ENCODE peak calls at places on chromosome 3, in six cellular contexts. One of them, this sample, is unnamed.

GRCh38 chr3:29538610-29538958 is 257.7 kb downstream of the RBMS3 start:
- DNase-seq in HepG2: no peak
- DNase-seq in spleen: no peak
- DNase-seq in uterus: no peak
- DNase-seq in adrenal gland: no peak
- DNase-seq in A549: no peak
- DNase-seq in this sample: no peak

GRCh38 chr3:55407426-55407820 is 79.7 kb downstream of the WNT5A start:
- DNase-seq in HepG2: no peak
- DNase-seq in spleen: no peak
- DNase-seq in uterus: no peak
- DNase-seq in adrenal gland: no peak
- DNase-seq in A549: no peak
- DNase-seq in this sample: no peak

GRCh38 chr3:176078916-176079315 is 1118.4 kb downstream of the TBL1XR1 start:
- DNase-seq in HepG2: no peak
- DNase-seq in spleen: no peak
- DNase-seq in uterus: no peak
- DNase-seq in adrenal gland: no peak
- DNase-seq in A549: no peak
- DNase-seq in this sample: no peak

GRCh38 chr3:128497305-128498126 is 4.5 kb upstream of the GATA2 start:
- DNase-seq in HepG2: no peak
- DNase-seq in spleen: peak
- DNase-seq in uterus: peak
- DNase-seq in adrenal gland: peak
- DNase-seq in A549: peak
- DNase-seq in this sample: peak

GRCh38 chr3:94285874-94286273 is 223.0 kb downstream of the NSUN3 start:
- DNase-seq in HepG2: no peak
- DNase-seq in spleen: no peak
- DNase-seq in uterus: no peak
- DNase-seq in adrenal gland: no peak
- DNase-seq in A549: no peak
- DNase-seq in this sample: peak

GRCh38 chr3:193605876-193606275 is 12.9 kb downstream of the OPA1 start:
- DNase-seq in HepG2: peak
- DNase-seq in spleen: no peak
- DNase-seq in uterus: no peak
- DNase-seq in adrenal gland: peak
- DNase-seq in A549: peak
- DNase-seq in this sample: peak

GRCh38 chr3:33920511-33920910 is 122.1 kb downstream of the PDCD6IP start:
- DNase-seq in HepG2: no peak
- DNase-seq in spleen: no peak
- DNase-seq in uterus: no peak
- DNase-seq in adrenal gland: no peak
- DNase-seq in A549: no peak
- DNase-seq in this sample: no peak

GRCh38 chr3:127457094-127457475 is 133.4 kb downstream of the TPRA1 start:
- DNase-seq in HepG2: no peak
- DNase-seq in spleen: peak
- DNase-seq in uterus: no peak
- DNase-seq in adrenal gland: no peak
- DNase-seq in A549: no peak
- DNase-seq in this sample: no peak

GRCh38 chr3:38003371-38003816 is 12.8 kb downstream of the VILL start:
- DNase-seq in HepG2: peak
- DNase-seq in spleen: peak
- DNase-seq in uterus: peak
- DNase-seq in adrenal gland: peak
- DNase-seq in A549: peak
- DNase-seq in this sample: peak

GRCh38 chr3:52231502-52232278 is 6.2 kb upstream of the TLR9 start:
- DNase-seq in HepG2: no peak
- DNase-seq in spleen: peak
- DNase-seq in uterus: peak
- DNase-seq in adrenal gland: peak
- DNase-seq in A549: peak
- DNase-seq in this sample: peak

GRCh38 chr3:52001443-52001974 is 5.8 kb upstream of the RPL29 start:
- DNase-seq in HepG2: peak
- DNase-seq in spleen: peak
- DNase-seq in uterus: peak
- DNase-seq in adrenal gland: peak
- DNase-seq in A549: peak
- DNase-seq in this sample: peak

GRCh38 chr3:10941972-10942371 is 50.6 kb upstream of the SLC6A1 start:
- DNase-seq in HepG2: no peak
- DNase-seq in spleen: peak
- DNase-seq in uterus: no peak
- DNase-seq in adrenal gland: no peak
- DNase-seq in A549: no peak
- DNase-seq in this sample: peak

GRCh38 chr3:173902866-173903265 is 505.3 kb downstream of the NLGN1 start:
- DNase-seq in HepG2: no peak
- DNase-seq in spleen: no peak
- DNase-seq in uterus: no peak
- DNase-seq in adrenal gland: no peak
- DNase-seq in A549: no peak
- DNase-seq in this sample: no peak

GRCh38 chr3:183909030-183909600 is 24.4 kb upstream of the PARL start:
- DNase-seq in HepG2: no peak
- DNase-seq in spleen: no peak
- DNase-seq in uterus: no peak
- DNase-seq in adrenal gland: no peak
- DNase-seq in A549: no peak
- DNase-seq in this sample: no peak

GRCh38 chr3:46893763-46894162 is 16.2 kb downstream of the PTH1R start:
- DNase-seq in HepG2: no peak
- DNase-seq in spleen: peak
- DNase-seq in uterus: no peak
- DNase-seq in adrenal gland: no peak
- DNase-seq in A549: no peak
- DNase-seq in this sample: no peak

GRCh38 chr3:52887166-52887565 is 10.2 kb downstream of the STIMATE start:
- DNase-seq in HepG2: no peak
- DNase-seq in spleen: no peak
- DNase-seq in uterus: no peak
- DNase-seq in adrenal gland: no peak
- DNase-seq in A549: no peak
- DNase-seq in this sample: no peak

GRCh38 chr3:99620077-99620476 is 18.3 kb upstream of the COL8A1 start:
- DNase-seq in HepG2: no peak
- DNase-seq in spleen: no peak
- DNase-seq in uterus: no peak
- DNase-seq in adrenal gland: no peak
- DNase-seq in A549: no peak
- DNase-seq in this sample: no peak

GRCh38 chr3:8800016-8800415 is 30.6 kb upstream of the OXTR start:
- DNase-seq in HepG2: no peak
- DNase-seq in spleen: no peak
- DNase-seq in uterus: no peak
- DNase-seq in adrenal gland: no peak
- DNase-seq in A549: no peak
- DNase-seq in this sample: no peak

GRCh38 chr3:49657208-49657915 is 16.8 kb upstream of the APEH start:
- DNase-seq in HepG2: no peak
- DNase-seq in spleen: no peak
- DNase-seq in uterus: no peak
- DNase-seq in adrenal gland: no peak
- DNase-seq in A549: no peak
- DNase-seq in this sample: no peak

GRCh38 chr3:49654955-49655556 is 19.1 kb upstream of the APEH start:
- DNase-seq in HepG2: no peak
- DNase-seq in spleen: no peak
- DNase-seq in uterus: no peak
- DNase-seq in adrenal gland: no peak
- DNase-seq in A549: no peak
- DNase-seq in this sample: no peak

GRCh38 chr3:49655731-49656285 is 18.3 kb upstream of the APEH start:
- DNase-seq in HepG2: no peak
- DNase-seq in spleen: no peak
- DNase-seq in uterus: no peak
- DNase-seq in adrenal gland: no peak
- DNase-seq in A549: no peak
- DNase-seq in this sample: no peak

GRCh38 chr3:49654176-49654825 is 19.9 kb upstream of the APEH start:
- DNase-seq in HepG2: no peak
- DNase-seq in spleen: no peak
- DNase-seq in uterus: no peak
- DNase-seq in adrenal gland: no peak
- DNase-seq in A549: no peak
- DNase-seq in this sample: no peak

GRCh38 chr3:49656541-49657112 is 17.5 kb upstream of the APEH start:
- DNase-seq in HepG2: no peak
- DNase-seq in spleen: no peak
- DNase-seq in uterus: no peak
- DNase-seq in adrenal gland: no peak
- DNase-seq in A549: no peak
- DNase-seq in this sample: peak
- TF ChIP-seq CTCF in HepG2: no peak
- TF ChIP-seq CTCF in spleen: no peak
- TF ChIP-seq CTCF in uterus: no peak
- TF ChIP-seq CTCF in adrenal gland: no peak
- TF ChIP-seq CTCF in A549: no peak
- TF ChIP-seq CTCF in this sample: no peak

GRCh38 chr3:105869982-105870381 is 1.2 kb upstream of the CBLB start:
- DNase-seq in HepG2: no peak
- DNase-seq in spleen: no peak
- DNase-seq in uterus: no peak
- DNase-seq in adrenal gland: no peak
- DNase-seq in A549: no peak
- DNase-seq in this sample: no peak

GRCh38 chr3:105869531-105869833 is 670 bp upstream of the CBLB start:
- DNase-seq in HepG2: no peak
- DNase-seq in spleen: no peak
- DNase-seq in uterus: no peak
- DNase-seq in adrenal gland: no peak
- DNase-seq in A549: no peak
- DNase-seq in this sample: no peak

GRCh38 chr3:105867690-105868449 is 942 bp downstream of the CBLB start:
- DNase-seq in HepG2: no peak
- DNase-seq in spleen: no peak
- DNase-seq in uterus: no peak
- DNase-seq in adrenal gland: no peak
- DNase-seq in A549: no peak
- DNase-seq in this sample: no peak

GRCh38 chr3:105868450-105868744 is 415 bp downstream of the CBLB start:
- DNase-seq in HepG2: peak
- DNase-seq in spleen: peak
- DNase-seq in uterus: peak
- DNase-seq in adrenal gland: peak
- DNase-seq in A549: peak
- DNase-seq in this sample: peak

DNA sequence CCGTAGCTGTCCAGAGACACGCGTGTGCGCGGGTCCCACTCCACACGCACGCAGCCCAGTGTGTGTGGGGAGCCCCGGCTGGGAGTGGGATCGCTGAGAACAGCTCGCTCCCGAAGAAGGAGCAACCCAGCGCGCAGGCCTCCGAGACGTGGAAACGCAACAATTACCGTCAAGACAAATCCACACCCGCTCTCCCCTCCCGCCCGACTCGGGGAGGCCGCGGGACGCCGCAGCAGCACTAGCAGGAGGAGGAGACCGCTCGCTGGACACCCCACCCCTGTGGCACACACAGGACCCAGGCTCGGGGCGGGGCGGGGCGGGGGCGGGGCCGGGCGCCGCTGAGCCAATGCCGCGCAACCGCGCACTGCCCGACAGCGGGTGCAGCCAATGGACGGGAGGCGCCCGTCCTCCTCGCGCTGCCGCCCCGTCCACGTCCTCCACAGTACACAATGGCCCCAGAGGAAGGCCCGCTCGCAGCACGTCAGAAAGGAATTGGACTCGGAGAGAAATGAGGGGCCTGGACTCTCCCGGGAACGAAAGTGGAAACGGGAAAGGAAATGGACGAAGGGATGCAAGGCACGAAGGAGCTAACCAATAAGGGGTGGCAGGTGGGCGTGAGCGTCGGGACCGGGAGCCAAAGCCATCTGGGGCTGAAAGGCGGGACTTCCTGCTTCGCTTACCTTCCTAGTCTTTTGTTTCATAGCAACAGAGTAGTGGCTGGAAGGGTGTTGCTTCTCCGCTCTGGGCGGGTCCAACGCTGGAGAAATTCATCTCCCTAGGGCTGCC is at the start of gene CBLB:
- DNase-seq in HepG2: peak
- DNase-seq in spleen: peak
- DNase-seq in uterus: peak
- DNase-seq in adrenal gland: peak
- DNase-seq in A549: peak
- DNase-seq in this sample: peak
- TF ChIP-seq POLR2A in HepG2: peak
- TF ChIP-seq POLR2A in spleen: peak
- TF ChIP-seq POLR2A in uterus: peak
- TF ChIP-seq POLR2A in adrenal gland: peak
- TF ChIP-seq POLR2A in A549: peak
- TF ChIP-seq POLR2A in this sample: peak

GRCh38 chr3:138437281-138437680 is 2.9 kb downstream of the ESYT3 start:
- DNase-seq in HepG2: no peak
- DNase-seq in spleen: no peak
- DNase-seq in uterus: no peak
- DNase-seq in adrenal gland: no peak
- DNase-seq in A549: no peak
- DNase-seq in this sample: no peak
- TF ChIP-seq CTCF in HepG2: no peak
- TF ChIP-seq CTCF in spleen: no peak
- TF ChIP-seq CTCF in uterus: no peak
- TF ChIP-seq CTCF in adrenal gland: no peak
- TF ChIP-seq CTCF in A549: no peak
- TF ChIP-seq CTCF in this sample: no peak

DNA sequence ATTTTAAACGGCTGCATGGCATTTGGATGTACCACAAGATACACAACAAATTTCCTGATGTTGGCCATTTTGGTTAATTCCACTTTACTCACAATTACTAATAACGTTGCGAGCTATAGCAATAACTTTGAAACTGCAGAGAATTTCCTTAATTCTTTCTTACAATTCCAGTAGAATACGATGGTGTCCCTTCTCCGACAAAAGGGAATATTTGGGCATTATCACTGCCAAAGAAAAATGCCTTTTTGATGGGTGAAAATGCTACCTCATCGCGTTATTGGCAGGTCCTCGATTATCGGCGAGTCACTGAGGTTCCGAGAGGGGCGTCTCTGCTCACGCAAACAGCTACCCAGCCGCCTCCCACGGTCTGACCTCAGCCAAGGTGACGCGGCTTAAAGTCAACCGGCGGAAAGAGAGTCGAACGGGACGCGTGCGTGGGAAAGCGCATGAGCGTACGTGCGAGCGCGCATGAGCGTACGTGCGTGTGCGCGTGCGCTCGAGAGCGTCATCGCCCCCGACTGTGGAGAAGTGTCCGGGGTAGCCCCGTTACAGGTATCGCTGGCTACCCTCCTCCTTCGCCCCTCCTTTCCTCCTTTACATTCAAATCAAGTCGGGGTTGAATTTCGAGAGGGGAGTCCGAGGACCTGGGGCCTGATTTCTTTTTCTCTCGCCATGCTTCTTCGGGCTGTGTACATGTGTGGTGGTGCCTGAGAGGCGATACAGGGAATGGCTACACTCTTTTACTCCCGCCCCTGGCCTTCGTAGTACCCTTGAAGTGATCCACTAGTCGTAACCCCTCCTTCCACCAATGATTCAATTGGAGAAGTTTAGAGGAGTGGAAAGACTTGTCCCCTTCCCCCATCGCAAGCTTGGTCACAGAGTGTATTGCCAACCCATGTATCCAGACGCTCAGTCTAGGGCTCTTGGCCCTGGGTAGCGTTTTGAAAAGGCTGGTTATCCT is at the start of gene OXSM:
- DNase-seq in HepG2: peak
- DNase-seq in spleen: peak
- DNase-seq in uterus: peak
- DNase-seq in adrenal gland: peak
- DNase-seq in A549: peak
- DNase-seq in this sample: peak
- TF ChIP-seq POLR2A in HepG2: peak
- TF ChIP-seq POLR2A in spleen: peak
- TF ChIP-seq POLR2A in uterus: peak
- TF ChIP-seq POLR2A in adrenal gland: peak
- TF ChIP-seq POLR2A in A549: peak
- TF ChIP-seq POLR2A in this sample: peak

This sample was measured in NB4.